ENCODE peak calls at places on chromosome 17, in eight cellular contexts. H, C, R, U, I, X, Q and J are unnamed samples.

GRCh38 chr17:48429156-48429555 is 858 bp downstream of the SKAP1 start:
- DNase-seq in R (no peak), U (no peak), I (no peak), H (no peak), C (no peak), Q (no peak), X (no peak), J (no peak)

GRCh38 chr17:44652727-44653126 is 3.5 kb upstream of the MEIOC start:
- DNase-seq in R (no peak), X (no peak), I (no peak), C (no peak), Q (no peak), H (no peak), U (no peak), J (no peak)

GRCh38 chr17:46916211-46916610 is 6.7 kb upstream of the GOSR2 start:
- DNase-seq in X (no peak), C (no peak), I (peak), H (no peak), R (no peak), Q (no peak), U (peak), J (no peak)

GRCh38 chr17:6927290-6927844 is 68.5 kb upstream of the ALOX12 start:
- DNase-seq in Q (no peak), I (peak), H (no peak), C (no peak), R (no peak), X (no peak), U (peak), J (no peak)

GRCh38 chr17:58278661-58279015 is 2.1 kb downstream of the MPO start:
- DNase-seq in H (no peak), I (no peak), Q (no peak), R (no peak), U (peak), C (no peak), X (no peak), J (no peak)

GRCh38 chr17:38511126-38512108 is 83.2 kb downstream of the ARHGAP23 start:
- DNase-seq in R (no peak), H (no peak), C (no peak), Q (no peak), X (no peak), I (peak), U (peak), J (no peak)

GRCh38 chr17:51322390-51323029 is 62.2 kb downstream of the UTP18 start:
- DNase-seq in H (no peak), X (no peak), U (peak), C (no peak), I (peak), Q (no peak), R (no peak), J (no peak)

GRCh38 chr17:31908386-31908785 is 6.9 kb upstream of the UTP6 start:
- DNase-seq in X (no peak), C (no peak), R (no peak), I (no peak), Q (no peak), U (no peak), H (no peak), J (no peak)

GRCh38 chr17:45364531-45365390 is 47.9 kb upstream of the MAP3K14 start:
- DNase-seq in I (no peak), Q (no peak), R (peak), C (no peak), U (peak), X (no peak), H (no peak), J (no peak)

GRCh38 chr17:13024526-13025263 is 6.9 kb upstream of the ELAC2 start:
- DNase-seq in H (peak), I (peak), U (peak), Q (peak), R (no peak), C (peak), X (peak), J (peak)

GRCh38 chr17:3935140-3935542 is 18.9 kb upstream of the P2RX1 start:
- DNase-seq in C (peak), Q (no peak), I (peak), H (no peak), X (peak), U (peak), R (no peak), J (no peak)

GRCh38 chr17:61809816-61810392 is 53.4 kb downstream of the BRIP1 start:
- DNase-seq in U (peak), H (peak), I (peak), Q (no peak), X (no peak), C (no peak), R (no peak), J (no peak)

GRCh38 chr17:34484193-34484733 is 95.1 kb upstream of the TMEM132E start:
- DNase-seq in I (no peak), C (no peak), U (no peak), R (no peak), H (no peak), X (no peak), Q (no peak), J (no peak)

GRCh38 chr17:19716108-19717030 is at the start of gene SLC47A2:
- DNase-seq in C (peak), Q (no peak), X (no peak), U (no peak), R (no peak), I (no peak), H (no peak), J (no peak)

GRCh38 chr17:43556292-43556691 is 10.2 kb upstream of the ETV4 start:
- DNase-seq in X (peak), R (no peak), I (peak), C (peak), U (peak), H (no peak), Q (no peak), J (no peak)

GRCh38 chr17:67132366-67132765 is 88.0 kb downstream of the CACNG1 start:
- DNase-seq in U (no peak), I (no peak), X (no peak), Q (no peak), H (peak), R (no peak), C (no peak), J (no peak)

GRCh38 chr17:1753767-1754429 is 8.0 kb upstream of the SERPINF1 start:
- DNase-seq in X (no peak), R (no peak), C (no peak), H (no peak), I (no peak), Q (no peak), U (no peak), J (no peak)

GRCh38 chr17:5431929-5432556 is 6.9 kb downstream of the C1QBP start:
- DNase-seq in U (no peak), C (no peak), X (no peak), I (no peak), Q (no peak), H (no peak), R (no peak), J (no peak)

GRCh38 chr17:80337195-80337895 is 76.7 kb downstream of the RNF213 start:
- DNase-seq in R (no peak), Q (no peak), U (no peak), H (no peak), I (no peak), X (no peak), C (no peak), J (no peak)

GRCh38 chr17:2684549-2684948 is 27.0 kb downstream of the CLUH start:
- DNase-seq in C (no peak), R (no peak), I (no peak), Q (no peak), H (no peak), U (no peak), X (no peak), J (no peak)

GRCh38 chr17:1347681-1348318 is 52.2 kb downstream of the YWHAE start:
- DNase-seq in R (no peak), U (peak), C (no peak), X (peak), Q (no peak), I (no peak), H (no peak), J (no peak)

GRCh38 chr17:13429201-13429600 is 172.5 kb downstream of the HS3ST3A1 start:
- DNase-seq in R (no peak), H (no peak), Q (no peak), U (peak), I (peak), C (no peak), X (no peak), J (no peak)

GRCh38 chr17:66847704-66848103 is 12.8 kb downstream of the CACNG5 start:
- DNase-seq in H (no peak), C (no peak), Q (no peak), X (no peak), R (no peak), I (no peak), U (no peak), J (no peak)

GRCh38 chr17:19260958-19261357 is 23.8 kb downstream of the EPN2 start:
- DNase-seq in U (no peak), C (no peak), Q (no peak), H (no peak), R (no peak), X (no peak), I (no peak), J (no peak)

GRCh38 chr17:52283872-52284271 is 125.4 kb upstream of the CA10 start:
- DNase-seq in C (no peak), Q (no peak), I (no peak), R (no peak), X (no peak), H (no peak), U (no peak), J (no peak)

GRCh38 chr17:1168537-1169234 is 11.1 kb downstream of the ABR start:
- DNase-seq in Q (no peak), X (no peak), U (no peak), C (no peak), R (no peak), I (no peak), H (no peak), J (no peak)

GRCh38 chr17:4241535-4241934 is 22.2 kb downstream of the ANKFY1 start:
- DNase-seq in I (no peak), H (no peak), Q (no peak), C (no peak), U (no peak), R (no peak), X (no peak), J (no peak)

GRCh38 chr17:17214646-17215436 is 8.7 kb upstream of the PLD6 start:
- DNase-seq in H (no peak), I (no peak), C (no peak), Q (no peak), X (no peak), R (no peak), U (no peak), J (no peak)

GRCh38 chr17:39132192-39132600 is 19.2 kb downstream of the PLXDC1 start:
- DNase-seq in Q (no peak), C (no peak), R (no peak), I (peak), X (no peak), U (peak), H (no peak), J (no peak)

GRCh38 chr17:81193470-81194224 is 27.6 kb upstream of the AATK start:
- DNase-seq in C (no peak), R (no peak), X (no peak), U (no peak), H (no peak), Q (no peak), I (no peak), J (no peak)

GRCh38 chr17:57294075-57294474 is 37.8 kb downstream of the MSI2 start:
- DNase-seq in I (no peak), U (no peak), H (no peak), Q (no peak), R (no peak), X (no peak), C (no peak), J (no peak)

GRCh38 chr17:71505200-71505599 is 615.6 kb upstream of the SOX9 start:
- DNase-seq in C (no peak), U (peak), H (no peak), I (peak), Q (no peak), R (no peak), X (no peak), J (no peak)

GRCh38 chr17:4573682-4574081 is 10.6 kb upstream of the SMTNL2 start:
- DNase-seq in H (no peak), C (no peak), I (no peak), R (no peak), X (no peak), U (no peak), Q (peak), J (no peak)

GRCh38 chr17:57086069-57086930 is 1.3 kb downstream of the AKAP1 start:
- DNase-seq in U (no peak), Q (no peak), I (peak), H (no peak), R (no peak), C (peak), X (peak), J (no peak)

GRCh38 chr17:19539040-19539399 is 5.4 kb downstream of the SLC47A1 start:
- DNase-seq in C (no peak), X (no peak), Q (no peak), H (no peak), U (no peak), R (no peak), I (no peak), J (no peak)

GRCh38 chr17:51165680-51166197 is 472 bp upstream of the NME2 start:
- DNase-seq in H (no peak), I (peak), C (no peak), Q (no peak), U (peak), R (no peak), X (peak), J (no peak)

GRCh38 chr17:77279448-77280303 is 138.9 kb downstream of the SEC14L1 start:
- DNase-seq in X (peak), Q (no peak), I (no peak), R (no peak), U (peak), C (peak), H (no peak), J (no peak)